ENCODE peak calls at places on chromosomes 6 and 20, in six cellular contexts. One of them, this sample, is unnamed.

GRCh38 chr6:105951322-105951721 is 134.8 kb upstream of the PRDM1 start:
- DNase-seq in lower leg skin: no peak
- DNase-seq in brain microvascular endothelial cell: no peak
- DNase-seq in suprapubic skin: no peak
- DNase-seq in type B pancreatic cell: no peak
- DNase-seq in RWPE1: no peak
- DNase-seq in this sample: no peak

GRCh38 chr6:158666637-158667359 is 16.9 kb downstream of the SYTL3 start:
- DNase-seq in type B pancreatic cell: no peak
- DNase-seq in lower leg skin: no peak
- DNase-seq in brain microvascular endothelial cell: no peak
- DNase-seq in RWPE1: no peak
- DNase-seq in suprapubic skin: no peak
- DNase-seq in this sample: no peak

GRCh38 chr6:160477901-160478300 is 129.7 kb downstream of the SLC22A3 start:
- DNase-seq in lower leg skin: no peak
- DNase-seq in suprapubic skin: no peak
- DNase-seq in type B pancreatic cell: no peak
- DNase-seq in brain microvascular endothelial cell: no peak
- DNase-seq in RWPE1: peak; percentile 4
- DNase-seq in this sample: no peak

GRCh38 chr6:111057074-111057752 is 30.1 kb upstream of the SLC16A10 start:
- DNase-seq in brain microvascular endothelial cell: no peak
- DNase-seq in RWPE1: peak; percentile 36
- DNase-seq in lower leg skin: no peak
- DNase-seq in type B pancreatic cell: no peak
- DNase-seq in suprapubic skin: no peak
- DNase-seq in this sample: peak; percentile 4

GRCh38 chr6:96836579-96837137 is 619 bp downstream of the GPR63 start:
- DNase-seq in brain microvascular endothelial cell: peak; percentile 14
- DNase-seq in suprapubic skin: no peak
- DNase-seq in type B pancreatic cell: no peak
- DNase-seq in lower leg skin: no peak
- DNase-seq in RWPE1: no peak
- DNase-seq in this sample: no peak

GRCh38 chr6:45447721-45448120 is 70.0 kb upstream of the SUPT3H start:
- DNase-seq in type B pancreatic cell: no peak
- DNase-seq in lower leg skin: no peak
- DNase-seq in suprapubic skin: no peak
- DNase-seq in RWPE1: no peak
- DNase-seq in brain microvascular endothelial cell: no peak
- DNase-seq in this sample: no peak

GRCh38 chr6:104788400-104788799 is 71.3 kb downstream of the HACE1 start:
- DNase-seq in lower leg skin: no peak
- DNase-seq in suprapubic skin: no peak
- DNase-seq in brain microvascular endothelial cell: no peak
- DNase-seq in type B pancreatic cell: no peak
- DNase-seq in RWPE1: no peak
- DNase-seq in this sample: no peak

GRCh38 chr6:107698146-107698545 is 126.0 kb downstream of the SCML4 start:
- DNase-seq in RWPE1: no peak
- DNase-seq in suprapubic skin: no peak
- DNase-seq in brain microvascular endothelial cell: peak; percentile 71
- DNase-seq in lower leg skin: peak; percentile 32
- DNase-seq in type B pancreatic cell: no peak
- DNase-seq in this sample: no peak

GRCh38 chr6:149925253-149925973 is 2.5 kb upstream of the RAET1G start:
- DNase-seq in suprapubic skin: peak; percentile 85
- DNase-seq in RWPE1: no peak
- DNase-seq in brain microvascular endothelial cell: peak; percentile 9
- DNase-seq in lower leg skin: peak; percentile 90
- DNase-seq in type B pancreatic cell: peak; percentile 68
- DNase-seq in this sample: peak; percentile 23

GRCh38 chr6:100281471-100281878 is 183.2 kb downstream of the SIM1 start:
- DNase-seq in suprapubic skin: no peak
- DNase-seq in brain microvascular endothelial cell: no peak
- DNase-seq in lower leg skin: no peak
- DNase-seq in RWPE1: no peak
- DNase-seq in type B pancreatic cell: no peak
- DNase-seq in this sample: peak; percentile 61

GRCh38 chr6:42482126-42482525 is 30.4 kb upstream of the TRERF1 start:
- DNase-seq in RWPE1: no peak
- DNase-seq in lower leg skin: no peak
- DNase-seq in brain microvascular endothelial cell: no peak
- DNase-seq in type B pancreatic cell: no peak
- DNase-seq in suprapubic skin: no peak
- DNase-seq in this sample: no peak

GRCh38 chr20:35629432-35630145 is 14.0 kb downstream of the SPAG4 start:
- DNase-seq in type B pancreatic cell: peak; percentile 32
- DNase-seq in brain microvascular endothelial cell: no peak
- DNase-seq in RWPE1: no peak
- DNase-seq in suprapubic skin: no peak
- DNase-seq in lower leg skin: peak; percentile 57
- DNase-seq in this sample: no peak

GRCh38 chr20:25070821-25071473 is 11.0 kb downstream of the VSX1 start:
- DNase-seq in type B pancreatic cell: peak; percentile 56
- DNase-seq in suprapubic skin: peak; percentile 35
- DNase-seq in RWPE1: no peak
- DNase-seq in brain microvascular endothelial cell: no peak
- DNase-seq in lower leg skin: peak; percentile 62
- DNase-seq in this sample: no peak

GRCh38 chr20:11182715-11183114 is 508.9 kb upstream of the JAG1 start:
- DNase-seq in brain microvascular endothelial cell: no peak
- DNase-seq in RWPE1: no peak
- DNase-seq in type B pancreatic cell: no peak
- DNase-seq in suprapubic skin: no peak
- DNase-seq in lower leg skin: no peak
- DNase-seq in this sample: no peak

GRCh38 chr20:11686900-11687543 is 230.7 kb upstream of the BTBD3 start:
- DNase-seq in lower leg skin: no peak
- DNase-seq in RWPE1: no peak
- DNase-seq in suprapubic skin: no peak
- DNase-seq in brain microvascular endothelial cell: peak; percentile 0
- DNase-seq in type B pancreatic cell: no peak
- DNase-seq in this sample: peak; percentile 14

GRCh38 chr20:44662256-44662655 is 10.8 kb upstream of the ADA start:
- DNase-seq in lower leg skin: no peak
- DNase-seq in suprapubic skin: no peak
- DNase-seq in brain microvascular endothelial cell: no peak
- DNase-seq in type B pancreatic cell: no peak
- DNase-seq in RWPE1: no peak
- DNase-seq in this sample: no peak

GRCh38 chr20:12179692-12180091 is 262.0 kb downstream of the BTBD3 start:
- DNase-seq in lower leg skin: no peak
- DNase-seq in RWPE1: no peak
- DNase-seq in brain microvascular endothelial cell: no peak
- DNase-seq in suprapubic skin: no peak
- DNase-seq in type B pancreatic cell: no peak
- DNase-seq in this sample: no peak

GRCh38 chr6:29742191-29742590 is 19.0 kb downstream of the HLA-F start:
- DNase-seq in RWPE1: no peak
- DNase-seq in brain microvascular endothelial cell: no peak
- DNase-seq in suprapubic skin: no peak
- DNase-seq in type B pancreatic cell: no peak
- DNase-seq in lower leg skin: peak; percentile 78
- DNase-seq in this sample: no peak

GRCh38 chr20:46575794-46576495 is 25.5 kb upstream of the OCSTAMP start:
- DNase-seq in RWPE1: no peak
- DNase-seq in type B pancreatic cell: no peak
- DNase-seq in brain microvascular endothelial cell: no peak
- DNase-seq in lower leg skin: peak; percentile 25
- DNase-seq in suprapubic skin: no peak
- DNase-seq in this sample: no peak

GRCh38 chr6:90548001-90548400 is 38.9 kb downstream of the MAP3K7 start:
- DNase-seq in brain microvascular endothelial cell: no peak
- DNase-seq in lower leg skin: no peak
- DNase-seq in RWPE1: no peak
- DNase-seq in type B pancreatic cell: no peak
- DNase-seq in suprapubic skin: no peak
- DNase-seq in this sample: no peak

GRCh38 chr6:149289966-149290365 is 27.5 kb upstream of the TAB2 start:
- DNase-seq in lower leg skin: no peak
- DNase-seq in type B pancreatic cell: no peak
- DNase-seq in RWPE1: no peak
- DNase-seq in brain microvascular endothelial cell: no peak
- DNase-seq in suprapubic skin: no peak
- DNase-seq in this sample: no peak

GRCh38 chr6:137762168-137763090 is 104.6 kb upstream of the TNFAIP3 start:
- DNase-seq in RWPE1: no peak
- DNase-seq in type B pancreatic cell: no peak
- DNase-seq in lower leg skin: no peak
- DNase-seq in brain microvascular endothelial cell: no peak
- DNase-seq in suprapubic skin: no peak
- DNase-seq in this sample: no peak

GRCh38 chr6:97316982-97317381 is 34.0 kb upstream of the MMS22L start:
- DNase-seq in RWPE1: no peak
- DNase-seq in lower leg skin: no peak
- DNase-seq in type B pancreatic cell: no peak
- DNase-seq in suprapubic skin: no peak
- DNase-seq in brain microvascular endothelial cell: no peak
- DNase-seq in this sample: no peak

GRCh38 chr20:51412333-51412761 is 130.2 kb downstream of the NFATC2 start:
- DNase-seq in brain microvascular endothelial cell: peak; percentile 53
- DNase-seq in RWPE1: no peak
- DNase-seq in type B pancreatic cell: no peak
- DNase-seq in suprapubic skin: no peak
- DNase-seq in lower leg skin: no peak
- DNase-seq in this sample: no peak

GRCh38 chr6:99282479-99283062 is 66.9 kb downstream of the FAXC start:
- DNase-seq in suprapubic skin: no peak
- DNase-seq in brain microvascular endothelial cell: no peak
- DNase-seq in type B pancreatic cell: no peak
- DNase-seq in RWPE1: peak; percentile 21
- DNase-seq in lower leg skin: no peak
- DNase-seq in this sample: no peak

GRCh38 chr20:9966966-9967365 is 67.8 kb upstream of the ANKEF1 start:
- DNase-seq in RWPE1: peak; percentile 16
- DNase-seq in lower leg skin: no peak
- DNase-seq in brain microvascular endothelial cell: no peak
- DNase-seq in suprapubic skin: no peak
- DNase-seq in type B pancreatic cell: no peak
- DNase-seq in this sample: no peak
- TF ChIP-seq CTCF in RWPE1: no peak
- TF ChIP-seq CTCF in lower leg skin: no peak
- TF ChIP-seq CTCF in brain microvascular endothelial cell: peak; percentile 60
- TF ChIP-seq CTCF in suprapubic skin: no peak
- TF ChIP-seq CTCF in type B pancreatic cell: peak; percentile 61
- TF ChIP-seq CTCF in this sample: no peak

DNA sequence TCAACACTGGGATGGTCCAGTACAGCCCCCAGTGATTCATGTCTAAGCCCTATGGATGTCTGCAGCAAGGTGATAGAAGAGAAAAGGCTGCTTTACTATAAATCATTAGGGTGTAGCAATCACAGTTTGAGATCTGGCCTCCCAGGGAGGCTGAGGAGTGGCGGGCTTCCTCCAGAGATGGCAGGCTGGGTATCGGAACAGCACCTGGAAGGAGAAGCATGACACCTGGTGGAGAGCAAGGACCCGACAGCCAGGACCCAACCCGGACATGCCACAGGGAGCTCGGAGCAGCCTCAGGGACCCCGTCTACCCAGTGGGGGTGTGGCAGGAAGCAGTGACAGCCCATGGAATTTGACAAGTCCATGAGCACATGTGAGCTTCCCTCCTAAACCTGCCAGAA is 114.8 kb upstream of the CD93 start:
- DNase-seq in lower leg skin: peak; percentile 85
- DNase-seq in RWPE1: peak; percentile 81
- DNase-seq in suprapubic skin: no peak
- DNase-seq in brain microvascular endothelial cell: peak; percentile 26
- DNase-seq in type B pancreatic cell: no peak
- DNase-seq in this sample: peak; percentile 35
- TF ChIP-seq CTCF in lower leg skin: no peak
- TF ChIP-seq CTCF in RWPE1: peak; percentile 61
- TF ChIP-seq CTCF in suprapubic skin: peak; percentile 58
- TF ChIP-seq CTCF in brain microvascular endothelial cell: peak; percentile 67
- TF ChIP-seq CTCF in type B pancreatic cell: peak; percentile 43
- TF ChIP-seq CTCF in this sample: peak; percentile 31

GRCh38 chr20:49603209-49603627 is 35.3 kb upstream of the PTGIS start:
- DNase-seq in type B pancreatic cell: no peak
- DNase-seq in suprapubic skin: no peak
- DNase-seq in lower leg skin: no peak
- DNase-seq in brain microvascular endothelial cell: peak; percentile 43
- DNase-seq in RWPE1: no peak
- DNase-seq in this sample: no peak
- TF ChIP-seq CTCF in type B pancreatic cell: peak; percentile 59
- TF ChIP-seq CTCF in suprapubic skin: no peak
- TF ChIP-seq CTCF in lower leg skin: no peak
- TF ChIP-seq CTCF in brain microvascular endothelial cell: peak; percentile 78
- TF ChIP-seq CTCF in RWPE1: no peak
- TF ChIP-seq CTCF in this sample: peak; percentile 30

DNA sequence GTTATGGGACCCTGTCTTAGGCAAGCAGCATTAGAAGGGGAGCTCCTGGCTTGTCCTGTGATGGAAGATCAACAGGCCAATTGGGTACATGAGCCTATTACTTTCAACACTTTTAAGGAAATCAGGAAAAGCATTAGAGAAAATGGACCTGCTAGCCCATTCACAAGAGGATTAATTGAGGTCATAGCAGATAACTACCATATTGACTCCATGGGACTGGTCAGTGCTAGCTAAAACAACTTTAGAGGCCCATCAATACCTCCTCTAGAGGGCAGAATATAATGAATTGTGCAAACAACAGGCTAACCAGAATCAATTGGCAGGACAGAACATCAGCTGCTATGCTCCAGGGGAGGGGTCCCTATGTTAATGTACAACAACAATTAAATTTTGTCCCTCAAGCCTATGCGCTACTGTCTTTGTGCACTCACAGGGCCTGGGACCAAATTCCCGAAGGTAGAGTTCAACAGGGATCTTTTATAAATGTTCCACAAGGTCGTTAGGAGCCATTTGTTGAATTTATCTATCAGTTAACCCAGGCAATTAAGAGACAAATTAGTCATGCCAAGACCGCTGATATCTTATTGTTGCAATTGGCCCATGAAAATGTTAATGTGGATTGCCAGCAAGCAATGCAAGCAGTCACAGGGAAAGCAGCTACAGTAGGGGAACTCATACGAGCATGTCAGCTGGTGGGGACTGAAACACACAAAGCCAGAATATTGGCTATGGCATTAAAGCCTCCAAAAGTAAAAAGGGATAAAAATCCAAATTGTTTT is 106.6 kb upstream of the BTN3A2 start:
- DNase-seq in brain microvascular endothelial cell: no peak
- DNase-seq in lower leg skin: no peak
- DNase-seq in type B pancreatic cell: no peak
- DNase-seq in RWPE1: no peak
- DNase-seq in suprapubic skin: no peak
- DNase-seq in this sample: no peak
- TF ChIP-seq CTCF in brain microvascular endothelial cell: peak; percentile 42
- TF ChIP-seq CTCF in lower leg skin: no peak
- TF ChIP-seq CTCF in type B pancreatic cell: peak; percentile 31
- TF ChIP-seq CTCF in RWPE1: no peak
- TF ChIP-seq CTCF in suprapubic skin: no peak
- TF ChIP-seq CTCF in this sample: no peak

This sample was measured in nephron progenitor cell.